ENCODE peak calls at places on chromosomes 3 and 15, in six cellular contexts. A is tibial artery, E is cardiac muscle cell, W is pancreas, N is thoracic aorta, Y is MM.1S. H is an unnamed sample.

GRCh38 chr15:37020852-37021251 is 79.5 kb downstream of the MEIS2 start:
- DNase-seq in A (no peak), E (no peak), W (no peak), N (no peak), Y (no peak), H (no peak)

GRCh38 chr15:66763186-66764066 is 61.4 kb downstream of the SMAD6 start:
- DNase-seq in A (peak), E (peak), W (peak), N (peak), Y (no peak), H (peak)

GRCh38 chr15:70535071-70535954 is 228.0 kb downstream of the UACA start:
- DNase-seq in A (no peak), E (no peak), W (no peak), N (no peak), Y (peak), H (peak)

GRCh38 chr3:71859128-71859519 is 74.2 kb upstream of the PROK2 start:
- DNase-seq in A (no peak), E (peak), W (no peak), N (no peak), Y (peak), H (no peak)

GRCh38 chr3:177150970-177151627 is 46.2 kb downstream of the TBL1XR1 start:
- DNase-seq in A (no peak), E (peak), W (no peak), N (no peak), Y (no peak), H (no peak)

GRCh38 chr3:162022931-162023330 is 526.3 kb downstream of the OTOL1 start:
- DNase-seq in A (no peak), E (no peak), W (no peak), N (no peak), Y (no peak), H (no peak)

GRCh38 chr15:91857772-91858171 is 4.3 kb downstream of the SLCO3A1 start:
- DNase-seq in A (no peak), E (no peak), W (no peak), N (no peak), Y (peak), H (no peak)

GRCh38 chr3:59313365-59313764 is 263.5 kb upstream of the CFAP20DC start:
- DNase-seq in A (peak), E (peak), W (peak), N (no peak), Y (peak), H (peak)

GRCh38 chr15:25892126-25892525 is 29.0 kb upstream of the ATP10A start:
- DNase-seq in A (no peak), E (no peak), W (no peak), N (no peak), Y (no peak), H (no peak)

GRCh38 chr3:143757691-143758090 is 90.6 kb downstream of the SLC9A9 start:
- DNase-seq in A (no peak), E (no peak), W (no peak), N (no peak), Y (no peak), H (no peak)

GRCh38 chr15:57911247-57911646 is 154.3 kb downstream of the ALDH1A2 start:
- DNase-seq in A (no peak), E (peak), W (no peak), N (no peak), Y (no peak), H (no peak)

GRCh38 chr15:48877630-48878595 is at the start of gene EID1:
- DNase-seq in A (peak), E (peak), W (peak), N (peak), Y (peak), H (peak)

GRCh38 chr3:180295811-180296210 is 259.1 kb upstream of the PEX5L start:
- DNase-seq in A (no peak), E (no peak), W (no peak), N (no peak), Y (no peak), H (no peak)

DNA sequence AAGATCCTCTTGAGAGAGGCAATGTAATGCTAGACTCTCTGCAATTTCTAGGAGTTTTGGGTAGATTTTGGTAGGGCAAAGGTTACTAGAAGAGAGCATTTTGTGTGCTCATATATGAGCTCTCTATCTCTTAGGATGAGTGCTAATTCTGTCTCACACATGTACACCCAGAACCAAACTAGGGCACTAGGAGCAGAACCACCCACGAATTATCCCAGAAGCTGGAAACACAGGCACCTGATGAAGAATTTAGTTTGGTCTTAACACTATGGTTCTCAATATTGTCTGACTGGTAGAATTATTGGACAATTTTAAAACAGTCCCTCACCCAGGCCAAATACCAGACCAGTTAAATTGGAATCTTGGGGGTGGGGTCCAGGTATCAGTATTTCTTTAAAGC is 94.8 kb downstream of the PRICKLE2 start:
- DNase-seq in A (no peak), E (no peak), W (no peak), N (no peak), Y (no peak), H (no peak)
- H3K27ac ChIP-seq in A (no peak), E (no peak), W (no peak), N (no peak), Y (no peak), H (no peak)

DNA sequence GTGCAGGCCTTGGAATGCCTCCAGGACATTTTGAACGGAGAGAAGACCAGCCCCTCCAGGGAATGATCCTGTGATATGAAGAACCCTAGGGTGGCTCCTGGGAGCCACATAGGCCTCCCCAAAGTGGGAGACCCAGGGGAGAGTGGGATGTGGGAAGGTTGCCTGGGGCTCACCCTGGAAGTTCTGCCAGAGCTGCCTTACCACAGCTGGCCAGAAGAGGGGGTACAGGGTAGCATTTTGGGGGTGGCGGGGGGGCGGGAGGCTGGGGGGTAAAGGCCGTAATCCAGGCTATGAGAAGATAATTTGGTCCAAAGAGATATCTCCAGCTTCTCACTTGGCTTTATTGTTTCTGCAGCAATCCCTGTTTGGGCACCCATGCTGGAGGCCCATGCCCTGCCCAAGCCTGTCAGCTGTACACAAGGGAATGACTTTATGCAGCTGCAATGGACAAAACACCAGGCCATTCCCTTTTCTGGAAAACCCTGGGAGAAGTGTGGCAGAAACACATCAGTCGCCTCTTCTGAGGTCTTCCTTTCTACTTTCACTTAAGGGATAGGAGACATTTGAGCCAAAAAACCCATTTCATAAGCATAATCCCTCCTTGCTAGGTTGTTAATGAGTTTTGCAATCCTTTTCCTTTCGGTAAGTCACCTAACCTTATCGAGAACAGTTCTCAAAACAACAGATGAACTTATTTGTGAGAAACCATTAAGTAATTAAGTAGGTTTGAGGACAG is 11.0 kb upstream of the MUSTN1 start:
- DNase-seq in A (peak), E (no peak), W (no peak), N (no peak), Y (no peak), H (no peak)
- TF ChIP-seq CTCF in A (no peak), E (peak), W (no peak), N (peak), Y (peak), H (peak)

DNA sequence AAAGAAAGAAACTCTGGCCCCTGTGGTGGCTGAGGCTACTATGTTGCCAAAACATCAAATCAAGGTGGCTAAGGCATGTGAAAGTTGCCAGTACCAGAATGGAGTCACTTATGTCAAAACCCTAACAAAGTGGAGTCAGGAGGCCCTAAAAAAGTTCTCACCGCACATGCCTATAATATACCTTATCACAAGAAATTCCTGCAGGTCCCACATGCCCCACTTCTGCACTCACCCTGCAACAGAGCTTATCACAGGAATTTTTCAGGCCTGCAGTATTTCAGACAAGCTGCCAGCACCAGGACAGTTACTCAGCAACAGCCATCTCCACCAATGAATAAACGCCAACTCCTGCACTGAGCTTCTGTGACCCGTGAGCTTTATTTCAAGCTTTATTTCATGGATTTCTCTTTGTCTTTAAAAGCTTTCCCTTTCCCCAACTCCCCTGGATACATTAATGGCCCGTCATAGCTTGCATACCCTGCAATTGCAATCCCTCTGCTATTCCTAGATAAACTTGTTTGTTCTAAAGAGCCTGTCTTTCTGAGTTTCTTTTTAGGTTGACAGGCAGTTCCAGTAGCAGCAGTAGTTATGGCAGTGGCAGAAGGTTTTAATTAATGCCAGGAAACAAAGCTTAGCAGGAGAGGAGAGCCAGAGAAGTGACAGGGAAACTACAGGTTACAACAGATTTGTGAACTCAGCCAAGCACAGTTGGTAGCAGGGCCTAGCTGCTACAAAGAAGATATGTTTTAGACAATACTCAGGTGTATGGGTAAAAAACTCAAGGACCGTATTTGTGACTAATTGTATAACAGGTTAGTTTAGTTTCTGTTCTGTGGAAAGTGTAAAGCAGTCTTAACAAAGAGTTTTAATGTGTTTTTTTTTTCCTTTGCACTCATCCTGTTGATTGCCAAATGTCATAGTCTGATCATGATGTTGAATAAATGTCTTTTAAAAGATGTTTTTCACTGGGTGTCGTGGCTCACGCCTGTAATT is 15.9 kb upstream of the TMEM42 start:
- DNase-seq in A (no peak), E (peak), W (no peak), N (no peak), Y (no peak), H (no peak)
- H3K27ac ChIP-seq in A (no peak), E (peak), W (no peak), N (peak), Y (no peak), H (peak)

GRCh38 chr3:73364517-73364916 is 260.2 kb downstream of the PDZRN3 start:
- DNase-seq in A (no peak), E (no peak), W (no peak), N (no peak), Y (no peak), H (no peak)

GRCh38 chr3:73365756-73366397 is 258.9 kb downstream of the PDZRN3 start:
- DNase-seq in A (peak), E (peak), W (no peak), N (peak), Y (no peak), H (peak)

GRCh38 chr3:73361591-73361990 is 263.1 kb downstream of the PDZRN3 start:
- DNase-seq in A (no peak), E (no peak), W (no peak), N (no peak), Y (no peak), H (no peak)

DNA sequence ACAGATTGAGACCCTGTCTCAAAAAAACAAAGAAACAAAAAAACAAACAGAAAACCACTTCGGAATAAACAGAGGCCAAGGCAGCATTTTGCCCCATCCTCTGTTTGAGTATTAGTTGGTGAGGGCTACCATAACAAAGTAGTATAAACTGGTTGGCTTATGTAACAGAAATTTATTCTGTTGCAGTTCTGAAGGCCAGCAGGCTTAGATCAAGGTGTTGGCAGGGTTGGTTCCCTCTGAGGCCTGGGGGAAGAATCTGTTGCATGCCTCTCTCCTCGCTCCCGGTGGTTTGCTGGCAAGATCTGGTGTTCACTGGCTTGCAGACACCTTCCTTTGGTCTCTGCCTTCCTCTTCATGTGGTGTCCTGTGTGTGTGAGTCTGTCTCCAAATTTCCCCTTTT is 261.6 kb downstream of the PDZRN3 start:
- DNase-seq in A (no peak), E (no peak), W (no peak), N (no peak), Y (no peak), H (no peak)
- TF ChIP-seq CTCF in A (no peak), E (no peak), W (no peak), N (no peak), Y (no peak), H (no peak)

GRCh38 chr3:99856437-99857220 is 39.0 kb downstream of the CMSS1 start:
- DNase-seq in A (no peak), E (no peak), W (no peak), N (no peak), Y (no peak), H (no peak)
- H3K27ac ChIP-seq in A (peak), E (no peak), W (no peak), N (peak), Y (no peak), H (no peak)

GRCh38 chr15:81407679-81408078 is 33.7 kb upstream of the TMC3 start:
- DNase-seq in A (no peak), E (no peak), W (no peak), N (no peak), Y (no peak), H (no peak)

GRCh38 chr15:81413851-81414250 is 39.8 kb upstream of the TMC3 start:
- DNase-seq in A (no peak), E (no peak), W (peak), N (no peak), Y (no peak), H (no peak)

GRCh38 chr15:81411969-81412633 is 38.1 kb upstream of the TMC3 start:
- DNase-seq in A (no peak), E (no peak), W (no peak), N (no peak), Y (no peak), H (no peak)

GRCh38 chr15:81410318-81410753 is 36.3 kb upstream of the TMC3 start:
- DNase-seq in A (peak), E (peak), W (no peak), N (peak), Y (peak), H (no peak)

DNA sequence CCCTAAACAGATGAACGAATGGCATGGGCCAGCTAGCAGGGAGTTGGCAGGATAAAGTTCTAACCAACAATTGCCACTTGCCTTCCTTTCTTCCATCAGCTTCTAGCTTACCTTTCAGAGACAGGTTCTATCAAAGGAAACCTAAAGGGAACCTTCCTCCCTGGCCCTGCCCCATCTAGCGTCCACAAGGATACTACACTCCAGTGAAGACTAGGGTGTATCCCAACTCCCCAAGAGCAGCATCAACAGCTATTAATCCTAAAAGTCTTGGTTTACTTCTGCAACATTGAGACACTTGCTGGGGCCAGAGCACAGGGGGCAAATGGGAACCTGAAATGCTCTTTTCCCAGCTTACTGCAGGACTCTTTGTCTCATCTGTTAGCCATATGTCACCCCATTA is 37.0 kb upstream of the TMC3 start:
- DNase-seq in A (no peak), E (no peak), W (no peak), N (no peak), Y (no peak), H (no peak)
- TF ChIP-seq CTCF in A (no peak), E (no peak), W (no peak), N (no peak), Y (no peak), H (no peak)

GRCh38 chr3:101888653-101889052 is 39.3 kb downstream of the NFKBIZ start:
- DNase-seq in A (no peak), E (no peak), W (no peak), N (no peak), Y (no peak), H (peak)

GRCh38 chr3:101896103-101896757 is 46.9 kb downstream of the NFKBIZ start:
- DNase-seq in A (no peak), E (no peak), W (no peak), N (no peak), Y (no peak), H (no peak)

GRCh38 chr3:101890716-101891115 is 41.4 kb downstream of the NFKBIZ start:
- DNase-seq in A (no peak), E (peak), W (no peak), N (no peak), Y (no peak), H (no peak)

GRCh38 chr3:101897013-101897412 is 47.7 kb downstream of the NFKBIZ start:
- DNase-seq in A (no peak), E (no peak), W (no peak), N (no peak), Y (no peak), H (no peak)

GRCh38 chr3:101892648-101893047 is 43.3 kb downstream of the NFKBIZ start:
- DNase-seq in A (no peak), E (no peak), W (no peak), N (no peak), Y (no peak), H (no peak)
- H3K27ac ChIP-seq in A (no peak), E (no peak), W (no peak), N (no peak), Y (no peak), H (no peak)

GRCh38 chr3:13338231-13338630 is 81.9 kb downstream of the NUP210 start:
- DNase-seq in A (no peak), E (no peak), W (no peak), N (no peak), Y (no peak), H (no peak)
- TF ChIP-seq CTCF in A (no peak), E (no peak), W (no peak), N (no peak), Y (no peak), H (no peak)